ENCODE peak calls at places on chromosomes 4 and X, in five cellular contexts. J is HepG2, X is K562, C is GM12878, K is upper lobe of left lung. A is an unnamed sample.

GRCh38 chr4:52510939-52511583 is 148.0 kb downstream of the USP46 start:
- ATAC-seq in X (no peak), C (no peak), K (no peak), J (no peak), A (no peak)

GRCh38 chr4:72094054-72094780 is 62.4 kb downstream of the NPFFR2 start:
- ATAC-seq in K (peak), C (peak), X (no peak), J (no peak), A (no peak)

GRCh38 chrX:87338510-87338909 is 179.1 kb upstream of the KLHL4 start:
- ATAC-seq in K (peak), X (peak), J (no peak), C (peak), A (no peak)

GRCh38 chr4:106698621-106699195 is 330.1 kb upstream of the GIMD1 start:
- ATAC-seq in X (no peak), J (no peak), K (no peak), C (no peak), A (no peak)

GRCh38 chr4:38488891-38489861 is 174.8 kb upstream of the KLF3 start:
- ATAC-seq in K (no peak), J (no peak), X (peak), C (no peak), A (peak)

GRCh38 chrX:87110142-87110541 is 407.5 kb upstream of the KLHL4 start:
- ATAC-seq in K (no peak), X (no peak), J (no peak), C (no peak), A (no peak)

GRCh38 chr4:40395908-40396806 is 61.0 kb downstream of the CHRNA9 start:
- ATAC-seq in K (peak), C (no peak), X (no peak), J (peak), A (no peak)

GRCh38 chr4:76147454-76148141 is 599 bp downstream of the NUP54 start:
- ATAC-seq in C (peak), X (peak), J (peak), K (peak), A (peak)

GRCh38 chrX:56281789-56282188 is 49.6 kb downstream of the KLF8 start:
- ATAC-seq in C (no peak), J (peak), X (no peak), K (no peak), A (no peak)

GRCh38 chrX:15719324-15719968 is 18.6 kb upstream of the CA5B start:
- ATAC-seq in X (peak), J (no peak), K (no peak), C (no peak), A (no peak)

GRCh38 chr4:38223801-38224236 is 263.6 kb downstream of the PTTG2 start:
- ATAC-seq in J (peak), K (peak), C (no peak), X (no peak), A (no peak)

GRCh38 chr4:159352609-159353008 is 249.7 kb downstream of the RAPGEF2 start:
- ATAC-seq in J (no peak), C (no peak), X (no peak), K (no peak), A (no peak)

GRCh38 chr4:73902038-73902637 is 32.9 kb downstream of the CXCL1 start:
- ATAC-seq in C (no peak), X (no peak), J (no peak), K (peak), A (no peak)

GRCh38 chr4:95093936-95094929 is 336.5 kb downstream of the BMPR1B start:
- ATAC-seq in C (no peak), K (no peak), X (no peak), J (no peak), A (no peak)

GRCh38 chr4:117637347-117637746 is 396.9 kb upstream of the NDST3 start:
- ATAC-seq in X (no peak), J (no peak), K (no peak), C (no peak), A (no peak)

DNA sequence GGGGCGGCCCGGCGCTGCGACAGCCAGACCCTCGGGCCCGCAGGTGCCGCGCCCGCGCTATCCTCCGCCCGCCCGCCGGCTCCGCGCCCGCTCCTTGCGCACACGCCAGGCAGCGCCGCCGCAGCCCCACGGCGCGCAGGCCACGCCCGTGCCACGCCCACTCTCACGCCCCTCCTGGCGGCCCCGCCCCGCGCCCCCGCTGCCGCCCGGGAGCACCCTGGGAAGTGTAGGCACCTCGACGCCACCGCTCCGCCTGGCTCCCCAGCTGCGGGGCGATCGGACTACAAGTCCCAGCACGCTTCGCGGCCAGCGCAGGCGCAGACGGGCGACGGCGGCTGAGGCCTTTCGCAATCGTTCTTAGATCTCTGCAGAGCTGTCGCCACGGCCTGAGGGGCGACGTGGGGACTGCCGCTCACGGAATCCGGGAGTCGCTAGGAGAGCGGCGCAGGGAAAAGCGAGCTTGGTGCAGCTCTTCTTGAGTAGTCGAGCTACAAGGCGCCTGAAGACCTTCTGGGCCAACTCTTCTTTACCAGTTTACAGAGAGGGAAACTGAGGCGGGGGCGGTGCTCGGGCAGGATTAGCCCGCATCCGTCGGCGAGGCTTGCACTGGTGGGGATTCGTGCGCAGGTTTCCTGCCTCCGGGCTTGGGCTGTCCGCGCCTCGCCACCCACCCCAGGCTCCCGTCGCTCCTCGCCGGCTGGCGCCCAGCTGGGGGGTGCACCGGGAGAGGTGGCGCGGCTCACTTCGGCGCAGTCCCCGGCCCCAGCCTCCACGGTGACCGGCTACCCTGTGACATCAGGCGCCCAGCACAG is at the start of gene ABLIM2:
- ATAC-seq in C (peak), X (peak), J (peak), K (peak), A (peak)
- TF ChIP-seq POLR2AphosphoS5 in C (peak), X (no peak), J (peak), K (peak), A (peak)

DNA sequence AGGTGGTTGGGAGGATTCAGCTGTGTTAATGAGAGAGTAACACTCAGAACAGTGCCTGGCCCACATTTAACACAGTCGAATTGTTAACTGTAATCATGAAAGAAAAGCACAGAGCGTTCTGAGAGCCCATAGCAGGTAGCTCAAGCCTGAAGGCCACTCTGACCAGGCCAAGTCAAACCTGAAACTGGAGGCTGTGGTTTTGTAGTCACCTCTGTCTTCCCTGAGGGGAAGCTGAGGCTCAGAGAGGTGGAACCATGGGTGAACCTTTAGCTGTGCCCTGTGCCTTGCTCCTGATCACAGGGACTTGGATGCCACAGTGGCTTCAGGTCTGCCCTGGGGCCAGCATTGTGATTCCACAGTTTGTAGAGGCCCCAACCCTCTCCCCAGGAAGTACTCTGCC is 16.6 kb upstream of the UBA1 start:
- ATAC-seq in C (peak), K (no peak), X (no peak), J (no peak), A (no peak)
- TF ChIP-seq EP300 in C (no peak), K (no peak), X (no peak), J (no peak), A (no peak)

GRCh38 chrX:142186103-142186502 is 19.0 kb downstream of the MAGEC2 start:
- ATAC-seq in X (no peak), J (no peak), K (no peak), C (no peak), A (no peak)
- TF ChIP-seq CTCF in X (no peak), J (no peak), K (no peak), C (no peak), A (no peak)

GRCh38 chr4:3026531-3026930 is 47.8 kb downstream of the HTT-AS start:
- ATAC-seq in K (no peak), X (peak), C (no peak), J (no peak), A (no peak)
- TF ChIP-seq POLR2AphosphoS5 in K (no peak), X (no peak), C (no peak), J (no peak), A (no peak)

GRCh38 chr4:156705291-156705690 is 266.3 kb downstream of the PDGFC start:
- ATAC-seq in J (no peak), X (no peak), C (no peak), K (no peak), A (no peak)

GRCh38 chr4:156711196-156711590 is 260.4 kb downstream of the PDGFC start:
- ATAC-seq in K (no peak), X (no peak), J (no peak), C (no peak), A (no peak)

DNA sequence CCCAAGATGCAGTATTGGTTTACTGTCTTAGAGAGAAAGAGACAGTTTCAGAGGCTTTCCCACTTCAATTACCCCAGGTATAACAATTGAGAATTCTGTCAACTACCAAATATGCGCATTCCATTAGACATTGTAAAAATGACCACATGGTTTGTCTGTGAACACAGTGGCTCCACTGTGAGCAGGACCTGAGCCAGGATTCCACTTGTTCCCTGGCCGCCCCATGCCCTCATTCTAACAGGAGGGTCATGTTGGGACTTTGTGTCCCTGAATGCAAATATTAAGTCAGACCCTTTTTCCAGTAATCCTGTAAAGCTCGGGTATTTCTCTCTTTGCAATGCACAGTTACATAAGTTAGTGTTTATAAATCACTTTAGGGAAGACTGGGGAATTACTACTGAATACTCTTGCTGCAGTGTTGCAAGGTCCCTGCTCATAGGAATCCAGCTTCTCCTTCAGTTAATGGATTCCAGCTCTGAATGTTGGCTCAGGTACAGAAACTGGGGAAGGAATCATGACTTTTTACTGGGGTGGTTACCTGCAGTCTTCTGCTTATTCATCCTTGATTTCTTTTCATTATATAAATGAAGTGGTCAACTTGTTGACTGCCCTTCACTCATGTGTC is 260.9 kb downstream of the PDGFC start:
- ATAC-seq in K (no peak), C (no peak), J (peak), X (no peak), A (no peak)
- TF ChIP-seq EP300 in K (no peak), C (no peak), J (no peak), X (no peak), A (no peak)

DNA sequence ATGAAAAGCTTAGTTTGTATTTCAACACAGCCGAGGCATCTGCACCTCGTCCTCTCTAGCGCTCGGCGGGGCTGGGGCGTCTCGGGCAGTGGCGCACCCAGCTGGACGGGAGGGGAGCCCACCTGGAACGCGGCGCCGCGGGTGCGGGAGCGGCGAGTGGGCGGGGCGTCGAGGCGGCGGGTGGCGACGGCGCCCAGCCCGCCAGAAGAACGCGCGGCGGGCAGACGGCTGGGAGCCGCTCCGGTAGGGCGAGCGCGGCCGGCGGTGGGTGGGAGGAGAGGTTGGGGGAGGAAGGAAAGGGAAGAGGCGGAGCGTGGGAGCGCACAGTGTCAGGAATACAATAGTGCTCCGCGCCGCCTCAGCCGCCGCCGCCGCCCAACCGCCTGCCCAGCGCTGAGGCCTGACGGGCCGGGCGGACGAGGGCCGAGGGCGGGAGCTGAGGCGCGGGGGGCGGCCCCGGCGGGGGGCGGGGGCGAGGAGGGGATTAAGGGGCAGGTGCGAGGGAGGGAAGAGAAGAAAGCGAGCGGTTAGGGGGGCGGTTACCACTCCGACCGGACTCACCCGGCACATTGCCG is at the start of gene JADE3:
- ATAC-seq in C (peak), X (peak), K (peak), J (peak), A (peak)
- TF ChIP-seq CTCF in C (no peak), X (no peak), K (no peak), J (peak), A (no peak)

DNA sequence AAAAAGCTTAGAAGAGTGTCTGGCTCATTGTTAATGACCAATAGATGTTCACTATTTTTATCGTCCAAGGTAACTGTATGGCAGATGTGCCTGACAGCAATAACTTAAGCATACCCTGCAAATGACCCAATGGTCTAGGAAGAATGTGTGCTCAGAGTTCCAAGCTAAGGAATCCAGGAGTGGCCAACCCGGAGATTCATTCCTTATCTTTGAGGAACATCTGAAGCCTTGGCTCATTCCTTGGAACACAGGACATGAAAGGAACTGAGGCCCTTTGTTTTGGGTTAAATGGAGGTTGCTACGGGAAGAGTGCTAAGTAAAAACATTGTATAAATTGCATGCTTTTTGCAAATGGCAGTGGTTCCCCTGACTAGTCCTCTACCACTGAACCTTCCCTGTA is 38.9 kb upstream of the EFNB1 start:
- ATAC-seq in X (no peak), J (no peak), C (no peak), K (no peak), A (no peak)
- TF ChIP-seq POLR2AphosphoS5 in X (no peak), J (no peak), C (no peak), K (no peak), A (no peak)

GRCh38 chr4:42326040-42326439 is 71.2 kb upstream of the SHISA3 start:
- ATAC-seq in C (no peak), K (no peak), J (no peak), X (no peak), A (peak)
- TF ChIP-seq EP300 in C (no peak), K (no peak), J (no peak), X (no peak), A (no peak)

GRCh38 chrX:7192871-7193270 is 44.9 kb upstream of the PUDP start:
- ATAC-seq in J (no peak), C (no peak), X (no peak), K (no peak), A (no peak)

GRCh38 chrX:7190157-7190556 is 42.2 kb upstream of the PUDP start:
- ATAC-seq in J (no peak), X (no peak), C (no peak), K (no peak), A (no peak)

GRCh38 chrX:7194606-7195005 is 46.7 kb upstream of the PUDP start:
- ATAC-seq in X (no peak), J (no peak), K (no peak), C (no peak), A (no peak)

GRCh38 chrX:7191681-7192110 is 43.7 kb upstream of the PUDP start:
- ATAC-seq in J (peak), X (peak), K (no peak), C (peak), A (no peak)
- TF ChIP-seq CTCF in J (peak), X (peak), K (no peak), C (peak), A (no peak)

DNA sequence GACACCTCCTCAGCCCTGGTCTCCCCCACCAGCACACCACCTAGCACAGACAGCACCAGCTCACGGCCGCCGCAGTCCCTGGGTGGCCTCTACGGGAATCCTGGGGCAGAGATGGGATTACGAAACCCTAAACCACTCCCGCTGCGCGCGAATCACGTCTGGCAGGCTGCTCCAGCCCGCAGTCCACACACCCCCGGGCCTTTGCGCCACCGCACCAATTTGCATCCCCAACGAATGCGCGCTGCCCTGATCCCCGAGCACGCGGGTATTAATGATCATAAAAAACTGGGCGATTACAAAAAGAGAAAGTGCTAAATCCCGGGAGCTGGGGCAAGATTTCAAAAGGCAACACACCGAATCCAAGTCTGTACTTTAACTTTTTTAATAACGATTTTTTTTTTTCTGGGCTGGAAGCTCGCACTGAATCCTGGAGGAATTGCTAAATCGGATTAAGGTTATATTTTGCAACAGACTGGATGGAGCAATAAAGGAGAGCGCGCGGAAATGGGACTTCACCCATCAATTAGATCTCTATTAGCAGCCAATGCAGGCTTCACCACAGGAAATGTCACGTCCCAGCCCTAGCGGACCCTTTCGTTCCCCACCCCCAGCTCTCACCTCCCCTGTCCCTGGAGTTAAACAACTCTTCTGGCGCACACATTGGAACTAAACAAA is 69.8 kb upstream of the TMEM33 start:
- ATAC-seq in J (peak), X (no peak), C (no peak), K (peak), A (no peak)
- TF ChIP-seq POLR2AphosphoS5 in J (no peak), X (no peak), C (no peak), K (no peak), A (no peak)